ENCODE peak calls at places on chromosomes 6 and 20, in seven cellular contexts. A is IMR-90, F is cardiac fibroblast, W is ascending aorta, G is WTC11, S is left ventricle myocardium inferior, Y is AG04449. V is an unnamed sample.

GRCh38 chr6:4055420-4056041 is 23.4 kb downstream of the FAM217A start:
- DNase-seq in A (peak; percentile 89), F (peak; percentile 74), W (no peak), G (no peak), S (no peak), Y (peak; percentile 50), V (no peak)

GRCh38 chr20:63106108-63106764 is 99.5 kb upstream of the BHLHE23 start:
- DNase-seq in A (peak; percentile 4), F (peak; percentile 25), W (no peak), G (no peak), S (peak; percentile 26), Y (no peak), V (no peak)

GRCh38 chr6:168193816-168194701 is 115.0 kb upstream of the FRMD1 start:
- DNase-seq in A (no peak), F (peak; percentile 15), W (no peak), G (peak; percentile 56), S (no peak), Y (no peak), V (no peak)

GRCh38 chr6:54010340-54011276 is 100.6 kb upstream of the MLIP start:
- DNase-seq in A (no peak), F (peak; percentile 75), W (no peak), G (no peak), S (no peak), Y (no peak), V (no peak)

GRCh38 chr6:111985202-111985731 is 68.6 kb upstream of the CCN6 start:
- DNase-seq in A (peak; percentile 96), F (peak; percentile 74), W (no peak), G (no peak), S (no peak), Y (peak; percentile 89), V (no peak)

GRCh38 chr6:41092421-41093140 is 19.8 kb downstream of the NFYA start:
- DNase-seq in A (peak; percentile 37), F (peak; percentile 56), W (no peak), G (no peak), S (no peak), Y (no peak), V (peak; percentile 24)

GRCh38 chr6:149077208-149077607 is 240.3 kb upstream of the TAB2 start:
- DNase-seq in A (peak; percentile 92), F (peak; percentile 36), W (no peak), G (no peak), S (no peak), Y (peak; percentile 90), V (no peak)

GRCh38 chr6:89952696-89953095 is 58.4 kb downstream of the GJA10 start:
- DNase-seq in A (peak; percentile 75), F (peak; percentile 23), W (no peak), G (no peak), S (no peak), Y (peak; percentile 78), V (no peak)

GRCh38 chr20:57080796-57081195 is 185.6 kb downstream of the BMP7 start:
- DNase-seq in A (no peak), F (no peak), W (no peak), G (no peak), S (no peak), Y (no peak), V (no peak)

GRCh38 chr20:25372584-25373336 is 17.9 kb downstream of the ABHD12 start:
- DNase-seq in A (peak; percentile 99), F (peak; percentile 50), W (no peak), G (no peak), S (no peak), Y (peak; percentile 83), V (no peak)

GRCh38 chr6:16805190-16805860 is 44.1 kb upstream of the ATXN1 start:
- DNase-seq in A (no peak), F (no peak), W (no peak), G (no peak), S (no peak), Y (no peak), V (no peak)

GRCh38 chr6:170277893-170278742 is 12.8 kb downstream of the DLL1 start:
- DNase-seq in A (no peak), F (no peak), W (no peak), G (no peak), S (no peak), Y (no peak), V (no peak)
- TF ChIP-seq CTCF in A (no peak), F (no peak), W (no peak), G (no peak), S (no peak), Y (no peak), V (no peak)

GRCh38 chr20:42483694-42484303 is 705.9 kb downstream of the PTPRT start:
- DNase-seq in A (no peak), F (no peak), W (no peak), G (peak; percentile 91), S (no peak), Y (no peak), V (no peak)
- TF ChIP-seq CTCF in A (no peak), F (peak; percentile 18), W (peak; percentile 13), G (peak; percentile 80), S (peak; percentile 32), Y (no peak), V (no peak)

GRCh38 chr20:52724586-52724985 is 247.6 kb upstream of the TSHZ2 start:
- DNase-seq in A (no peak), F (no peak), W (no peak), G (no peak), S (no peak), Y (no peak), V (no peak)
- TF ChIP-seq CTCF in A (no peak), F (no peak), W (no peak), G (no peak), S (no peak), Y (no peak), V (no peak)

DNA sequence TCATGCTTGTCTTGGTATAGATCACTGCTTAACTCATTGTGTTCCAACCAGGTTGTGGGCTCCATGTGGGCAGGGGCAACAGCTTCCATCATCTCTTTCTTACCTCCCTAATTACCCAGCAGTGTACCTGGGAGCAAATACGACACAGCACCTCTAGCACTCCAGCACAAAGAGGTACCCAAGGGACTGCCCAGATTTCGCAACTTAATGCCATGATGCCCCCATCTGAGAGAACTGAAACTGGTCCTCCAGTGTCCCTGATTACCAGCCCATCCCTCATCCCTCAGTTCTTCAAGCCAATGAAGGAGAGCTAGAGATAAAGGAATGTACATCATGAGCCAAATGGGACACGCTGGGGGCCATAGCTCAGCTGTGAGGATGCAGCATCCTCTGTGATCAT is 41.9 kb upstream of the MDGA1 start:
- DNase-seq in A (no peak), F (no peak), W (no peak), G (no peak), S (no peak), Y (no peak), V (no peak)
- TF ChIP-seq CTCF in A (no peak), F (no peak), W (no peak), G (no peak), S (no peak), Y (no peak), V (no peak)

DNA sequence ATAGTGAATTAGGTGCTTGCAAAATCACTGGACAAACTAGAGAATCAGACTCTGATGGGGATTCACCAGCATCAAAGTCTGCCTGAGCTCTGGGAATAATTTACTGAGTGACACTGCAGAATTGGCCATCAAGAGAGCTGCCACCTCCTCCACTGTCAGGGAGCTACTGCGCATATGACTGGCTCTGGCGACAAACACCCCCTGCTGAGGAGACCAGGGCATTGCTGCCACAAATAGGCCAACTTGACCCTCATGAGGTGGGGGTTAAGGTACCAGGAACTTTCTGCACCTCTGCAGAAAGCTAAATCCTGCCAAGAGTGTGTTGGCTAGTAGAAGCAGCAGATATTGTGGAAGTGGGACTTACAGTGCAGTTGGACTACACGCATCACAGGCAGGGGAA is 88.0 kb downstream of the CDS2 start:
- DNase-seq in A (no peak), F (no peak), W (no peak), G (peak; percentile 30), S (no peak), Y (no peak), V (no peak)
- TF ChIP-seq CTCF in A (no peak), F (no peak), W (no peak), G (no peak), S (peak; percentile 22), Y (no peak), V (no peak)

GRCh38 chr20:17652411-17652810 is 29.6 kb downstream of the RRBP1 start:
- DNase-seq in A (no peak), F (no peak), W (no peak), G (no peak), S (no peak), Y (no peak), V (no peak)
- TF ChIP-seq CTCF in A (no peak), F (no peak), W (no peak), G (no peak), S (no peak), Y (no peak), V (no peak)